ENCODE peak calls at places on chromosomes 7 and 10, in ten cellular contexts. One of them, this sample, is unnamed.

GRCh38 chr7:33868151-33868550 is 37.2 kb upstream of the BMPER start:
- DNase-seq in heart left ventricle: no peak
- DNase-seq in suprapubic skin: no peak
- DNase-seq in Peyer's patch: no peak
- DNase-seq in esophagus muscularis mucosa: no peak
- DNase-seq in transverse colon: no peak
- DNase-seq in testis: no peak
- DNase-seq in HCT116: no peak
- DNase-seq in sigmoid colon: no peak
- DNase-seq in A549: no peak
- DNase-seq in this sample: no peak

GRCh38 chr10:115856580-115856979 is 416.4 kb downstream of the GFRA1 start:
- DNase-seq in heart left ventricle: no peak
- DNase-seq in suprapubic skin: no peak
- DNase-seq in Peyer's patch: no peak
- DNase-seq in esophagus muscularis mucosa: no peak
- DNase-seq in transverse colon: no peak
- DNase-seq in testis: no peak
- DNase-seq in HCT116: no peak
- DNase-seq in sigmoid colon: no peak
- DNase-seq in A549: no peak
- DNase-seq in this sample: no peak

GRCh38 chr10:124742418-124743187 is 1.6 kb downstream of the FAM53B start:
- DNase-seq in heart left ventricle: no peak
- DNase-seq in suprapubic skin: peak; percentile 71
- DNase-seq in Peyer's patch: peak; percentile 66
- DNase-seq in esophagus muscularis mucosa: no peak
- DNase-seq in transverse colon: no peak
- DNase-seq in testis: no peak
- DNase-seq in HCT116: no peak
- DNase-seq in sigmoid colon: peak; percentile 78
- DNase-seq in A549: peak; percentile 54
- DNase-seq in this sample: peak; percentile 90

GRCh38 chr7:194257-194995 is 2.1 kb downstream of the FAM20C start:
- DNase-seq in heart left ventricle: no peak
- DNase-seq in suprapubic skin: no peak
- DNase-seq in Peyer's patch: peak; percentile 61
- DNase-seq in esophagus muscularis mucosa: no peak
- DNase-seq in transverse colon: no peak
- DNase-seq in testis: no peak
- DNase-seq in HCT116: no peak
- DNase-seq in sigmoid colon: no peak
- DNase-seq in A549: no peak
- DNase-seq in this sample: no peak

GRCh38 chr10:104297697-104298660 is 29.0 kb downstream of the GSTO2 start:
- DNase-seq in heart left ventricle: no peak
- DNase-seq in suprapubic skin: no peak
- DNase-seq in Peyer's patch: no peak
- DNase-seq in esophagus muscularis mucosa: no peak
- DNase-seq in transverse colon: no peak
- DNase-seq in testis: peak; percentile 43
- DNase-seq in HCT116: no peak
- DNase-seq in sigmoid colon: no peak
- DNase-seq in A549: peak; percentile 24
- DNase-seq in this sample: no peak

GRCh38 chr10:88281592-88282268 is 301.4 kb downstream of the RNLS start:
- DNase-seq in heart left ventricle: no peak
- DNase-seq in suprapubic skin: no peak
- DNase-seq in Peyer's patch: no peak
- DNase-seq in esophagus muscularis mucosa: no peak
- DNase-seq in transverse colon: no peak
- DNase-seq in testis: no peak
- DNase-seq in HCT116: no peak
- DNase-seq in sigmoid colon: no peak
- DNase-seq in A549: no peak
- DNase-seq in this sample: no peak

GRCh38 chr7:158329014-158329610 is 258.5 kb downstream of the PTPRN2 start:
- DNase-seq in heart left ventricle: no peak
- DNase-seq in suprapubic skin: no peak
- DNase-seq in Peyer's patch: no peak
- DNase-seq in esophagus muscularis mucosa: no peak
- DNase-seq in transverse colon: no peak
- DNase-seq in testis: peak; percentile 13
- DNase-seq in HCT116: no peak
- DNase-seq in sigmoid colon: no peak
- DNase-seq in A549: no peak
- DNase-seq in this sample: no peak

GRCh38 chr10:80351220-80351619 is 5.3 kb downstream of the DYDC1 start:
- DNase-seq in heart left ventricle: no peak
- DNase-seq in suprapubic skin: no peak
- DNase-seq in Peyer's patch: no peak
- DNase-seq in esophagus muscularis mucosa: no peak
- DNase-seq in transverse colon: no peak
- DNase-seq in testis: no peak
- DNase-seq in HCT116: no peak
- DNase-seq in sigmoid colon: no peak
- DNase-seq in A549: no peak
- DNase-seq in this sample: no peak

GRCh38 chr7:114107522-114107921 is 188.7 kb upstream of the PPP1R3A start:
- DNase-seq in heart left ventricle: no peak
- DNase-seq in suprapubic skin: no peak
- DNase-seq in Peyer's patch: no peak
- DNase-seq in esophagus muscularis mucosa: no peak
- DNase-seq in transverse colon: no peak
- DNase-seq in testis: no peak
- DNase-seq in HCT116: no peak
- DNase-seq in sigmoid colon: no peak
- DNase-seq in A549: no peak
- DNase-seq in this sample: no peak

GRCh38 chr7:13032524-13032923 is 345.1 kb downstream of the ARL4A start:
- DNase-seq in heart left ventricle: no peak
- DNase-seq in suprapubic skin: no peak
- DNase-seq in Peyer's patch: no peak
- DNase-seq in esophagus muscularis mucosa: no peak
- DNase-seq in transverse colon: no peak
- DNase-seq in testis: no peak
- DNase-seq in HCT116: no peak
- DNase-seq in sigmoid colon: no peak
- DNase-seq in A549: no peak
- DNase-seq in this sample: no peak

GRCh38 chr7:45889367-45890067 is 1.2 kb downstream of the IGFBP1 start:
- DNase-seq in heart left ventricle: no peak
- DNase-seq in suprapubic skin: no peak
- DNase-seq in Peyer's patch: no peak
- DNase-seq in esophagus muscularis mucosa: peak; percentile 62
- DNase-seq in transverse colon: no peak
- DNase-seq in testis: no peak
- DNase-seq in HCT116: no peak
- DNase-seq in sigmoid colon: no peak
- DNase-seq in A549: no peak
- DNase-seq in this sample: no peak

GRCh38 chr7:7566651-7567611 is at the start of gene MIOS:
- DNase-seq in heart left ventricle: peak; percentile 95
- DNase-seq in suprapubic skin: peak; percentile 87
- DNase-seq in Peyer's patch: peak; percentile 94
- DNase-seq in esophagus muscularis mucosa: peak; percentile 93
- DNase-seq in transverse colon: peak; percentile 92
- DNase-seq in testis: peak; percentile 88
- DNase-seq in HCT116: peak; percentile 67
- DNase-seq in sigmoid colon: peak; percentile 92
- DNase-seq in A549: peak; percentile 88
- DNase-seq in this sample: peak; percentile 96
- TF ChIP-seq POLR2A in heart left ventricle: peak; percentile 21
- TF ChIP-seq POLR2A in suprapubic skin: peak; percentile 36
- TF ChIP-seq POLR2A in Peyer's patch: peak; percentile 88
- TF ChIP-seq POLR2A in esophagus muscularis mucosa: peak; percentile 23
- TF ChIP-seq POLR2A in transverse colon: peak; percentile 31
- TF ChIP-seq POLR2A in testis: no peak
- TF ChIP-seq POLR2A in HCT116: peak; percentile 52
- TF ChIP-seq POLR2A in sigmoid colon: no peak
- TF ChIP-seq POLR2A in A549: peak; percentile 86
- TF ChIP-seq POLR2A in this sample: no peak

DNA sequence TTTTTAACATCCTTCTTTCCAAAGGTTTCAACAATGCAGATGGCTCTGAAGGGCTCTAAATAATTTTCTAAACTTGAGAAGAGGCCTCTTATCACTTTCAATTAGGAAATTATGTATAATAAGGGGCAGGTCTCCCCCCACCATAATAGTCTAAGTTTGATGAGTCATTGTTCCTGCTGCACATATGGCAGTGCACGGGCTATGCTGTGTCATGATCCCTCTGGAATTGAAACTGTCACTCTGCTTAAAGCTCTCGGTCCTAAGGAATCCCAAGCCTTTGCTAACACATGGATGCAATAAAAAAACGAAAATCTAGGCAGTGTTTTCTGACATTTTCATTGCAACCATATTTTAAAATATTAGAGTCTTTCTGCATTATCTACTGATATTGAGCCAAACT is 291.1 kb upstream of the FZD1 start:
- DNase-seq in heart left ventricle: no peak
- DNase-seq in suprapubic skin: no peak
- DNase-seq in Peyer's patch: no peak
- DNase-seq in esophagus muscularis mucosa: no peak
- DNase-seq in transverse colon: no peak
- DNase-seq in testis: no peak
- DNase-seq in HCT116: no peak
- DNase-seq in sigmoid colon: no peak
- DNase-seq in A549: no peak
- DNase-seq in this sample: no peak
- H3K4me3 ChIP-seq in heart left ventricle: no peak overlapping the region
- H3K4me3 ChIP-seq in suprapubic skin: no peak overlapping the region
- H3K4me3 ChIP-seq in Peyer's patch: no peak overlapping the region
- H3K4me3 ChIP-seq in esophagus muscularis mucosa: no peak overlapping the region
- H3K4me3 ChIP-seq in transverse colon: no peak overlapping the region
- H3K4me3 ChIP-seq in testis: no peak overlapping the region
- H3K4me3 ChIP-seq in HCT116: no peak overlapping the region
- H3K4me3 ChIP-seq in sigmoid colon: no peak overlapping the region
- H3K4me3 ChIP-seq in A549: no peak overlapping the region
- H3K4me3 ChIP-seq in this sample: no peak overlapping the region

GRCh38 chr10:102743588-102744373 is at the start of gene WBP1L:
- DNase-seq in heart left ventricle: peak; percentile 95
- DNase-seq in suprapubic skin: peak; percentile 98
- DNase-seq in Peyer's patch: peak; percentile 94
- DNase-seq in esophagus muscularis mucosa: peak; percentile 99
- DNase-seq in transverse colon: peak; percentile 98
- DNase-seq in testis: peak; percentile 99
- DNase-seq in HCT116: peak; percentile 100
- DNase-seq in sigmoid colon: peak; percentile 99
- DNase-seq in A549: peak; percentile 98
- DNase-seq in this sample: peak; percentile 99
- TF ChIP-seq POLR2A in heart left ventricle: peak; percentile 13
- TF ChIP-seq POLR2A in suprapubic skin: peak; percentile 28
- TF ChIP-seq POLR2A in Peyer's patch: peak; percentile 81
- TF ChIP-seq POLR2A in esophagus muscularis mucosa: peak; percentile 89
- TF ChIP-seq POLR2A in transverse colon: peak; percentile 96
- TF ChIP-seq POLR2A in testis: peak; percentile 56
- TF ChIP-seq POLR2A in HCT116: no peak
- TF ChIP-seq POLR2A in sigmoid colon: peak; percentile 96
- TF ChIP-seq POLR2A in A549: peak; percentile 88
- TF ChIP-seq POLR2A in this sample: peak; percentile 52

GRCh38 chr10:8049874-8050560 is 4.5 kb upstream of the GATA3 start:
- DNase-seq in heart left ventricle: no peak
- DNase-seq in suprapubic skin: peak; percentile 48
- DNase-seq in Peyer's patch: no peak
- DNase-seq in esophagus muscularis mucosa: no peak
- DNase-seq in transverse colon: no peak
- DNase-seq in testis: no peak
- DNase-seq in HCT116: no peak
- DNase-seq in sigmoid colon: no peak
- DNase-seq in A549: peak; percentile 35
- DNase-seq in this sample: peak; percentile 73

GRCh38 chr10:8051851-8052257 is 2.6 kb upstream of the GATA3 start:
- DNase-seq in heart left ventricle: no peak
- DNase-seq in suprapubic skin: peak; percentile 63
- DNase-seq in Peyer's patch: no peak
- DNase-seq in esophagus muscularis mucosa: no peak
- DNase-seq in transverse colon: no peak
- DNase-seq in testis: no peak
- DNase-seq in HCT116: no peak
- DNase-seq in sigmoid colon: no peak
- DNase-seq in A549: no peak
- DNase-seq in this sample: peak; percentile 81

GRCh38 chr10:8052344-8052969 is 2.0 kb upstream of the GATA3 start:
- DNase-seq in heart left ventricle: no peak
- DNase-seq in suprapubic skin: peak; percentile 45
- DNase-seq in Peyer's patch: no peak
- DNase-seq in esophagus muscularis mucosa: no peak
- DNase-seq in transverse colon: no peak
- DNase-seq in testis: no peak
- DNase-seq in HCT116: no peak
- DNase-seq in sigmoid colon: no peak
- DNase-seq in A549: no peak
- DNase-seq in this sample: no peak

GRCh38 chr10:8050561-8051108 is 3.9 kb upstream of the GATA3 start:
- DNase-seq in heart left ventricle: no peak
- DNase-seq in suprapubic skin: peak; percentile 69
- DNase-seq in Peyer's patch: peak; percentile 72
- DNase-seq in esophagus muscularis mucosa: no peak
- DNase-seq in transverse colon: no peak
- DNase-seq in testis: no peak
- DNase-seq in HCT116: no peak
- DNase-seq in sigmoid colon: no peak
- DNase-seq in A549: peak; percentile 28
- DNase-seq in this sample: peak; percentile 84

DNA sequence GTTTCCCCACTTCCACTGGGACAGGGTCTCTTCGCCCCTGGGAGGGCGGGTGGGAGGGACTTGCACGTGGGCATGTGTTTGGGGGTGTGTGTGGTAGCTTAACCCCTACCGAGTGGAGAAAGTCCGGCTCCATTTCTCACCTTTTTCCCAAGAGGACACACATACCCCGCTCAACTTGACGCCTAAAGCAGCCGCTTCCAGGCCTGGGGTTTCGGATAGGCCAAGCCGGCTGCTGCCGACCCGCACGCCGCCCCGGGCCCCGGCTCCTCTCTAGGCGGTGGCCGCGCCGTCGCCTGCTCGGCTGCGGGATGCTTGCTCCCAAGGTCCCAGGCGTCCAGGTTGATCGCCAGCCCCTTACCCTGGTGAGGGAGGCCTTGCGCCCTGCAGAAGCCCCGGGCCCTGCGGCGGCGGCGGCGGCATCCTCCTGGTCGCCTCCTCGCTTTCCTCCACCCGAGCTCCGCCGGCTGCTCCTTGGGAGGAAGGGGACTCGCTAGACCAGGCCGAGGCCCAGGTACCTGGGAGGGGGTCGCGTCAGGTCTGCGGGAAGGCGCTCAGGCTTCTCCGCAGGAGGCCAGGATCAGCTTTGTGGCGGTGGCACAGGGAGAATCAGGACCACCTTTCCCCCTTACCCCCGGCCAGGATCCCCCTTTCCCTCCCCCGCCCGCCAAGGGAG is 3.2 kb upstream of the GATA3 start:
- DNase-seq in heart left ventricle: no peak
- DNase-seq in suprapubic skin: peak; percentile 48
- DNase-seq in Peyer's patch: no peak
- DNase-seq in esophagus muscularis mucosa: no peak
- DNase-seq in transverse colon: no peak
- DNase-seq in testis: no peak
- DNase-seq in HCT116: no peak
- DNase-seq in sigmoid colon: no peak
- DNase-seq in A549: no peak
- DNase-seq in this sample: no peak
- H3K4me3 ChIP-seq in heart left ventricle: peak overlapping the region; percentile 59
- H3K4me3 ChIP-seq in suprapubic skin: peak overlapping the region; percentile 61
- H3K4me3 ChIP-seq in Peyer's patch: no peak overlapping the region
- H3K4me3 ChIP-seq in esophagus muscularis mucosa: peak overlapping the region; percentile 52
- H3K4me3 ChIP-seq in transverse colon: peak overlapping the region; percentile 56
- H3K4me3 ChIP-seq in testis: peak overlapping the region; percentile 24
- H3K4me3 ChIP-seq in HCT116: no peak overlapping the region
- H3K4me3 ChIP-seq in sigmoid colon: peak overlapping the region; percentile 39
- H3K4me3 ChIP-seq in A549: peak overlapping the region; percentile 72
- H3K4me3 ChIP-seq in this sample: no peak overlapping the region